ENCODE peak calls at places on chromosome 11, in ten cellular contexts. B, L, G, X, W, E, M, J, I and Z are unnamed samples.

GRCh38 chr11:83583953-83584352 is 297.8 kb upstream of the CCDC90B start:
- DNase-seq in J (peak), W (no peak), L (no peak), M (no peak), I (no peak), E (no peak), B (no peak), X (no peak), G (no peak), Z (peak)

GRCh38 chr11:134369656-134370525 is 38.1 kb downstream of the GLB1L2 start:
- DNase-seq in J (no peak), I (no peak), B (no peak), L (peak), M (peak), G (no peak), E (no peak), X (no peak), W (peak), Z (no peak)

GRCh38 chr11:63869171-63869591 is 30.3 kb downstream of the MARK2 start:
- DNase-seq in W (no peak), B (no peak), I (no peak), M (no peak), L (no peak), J (no peak), G (peak), E (no peak), X (no peak), Z (no peak)

GRCh38 chr11:27353593-27354358 is 9.2 kb downstream of the CCDC34 start:
- DNase-seq in J (no peak), M (no peak), L (no peak), W (no peak), X (no peak), I (no peak), B (no peak), G (no peak), E (no peak), Z (no peak)

GRCh38 chr11:47394322-47395224 is 13.8 kb upstream of the SLC39A13 start:
- DNase-seq in I (peak), W (peak), J (peak), B (no peak), M (peak), G (peak), E (no peak), X (no peak), L (peak), Z (peak)

GRCh38 chr11:66856496-66857233 is at the start of gene LRFN4:
- DNase-seq in J (peak), B (no peak), G (no peak), E (no peak), X (no peak), I (no peak), L (no peak), M (peak), W (peak), Z (peak)

GRCh38 chr11:124080319-124081001 is 34.8 kb upstream of the VWA5A start:
- DNase-seq in B (no peak), X (no peak), E (no peak), L (no peak), W (no peak), G (no peak), M (no peak), I (no peak), J (no peak), Z (no peak)

GRCh38 chr11:57406337-57406904 is 16.0 kb upstream of the PRG2 start:
- DNase-seq in J (no peak), B (no peak), G (no peak), W (no peak), X (no peak), M (no peak), I (no peak), E (peak), L (peak), Z (no peak)

GRCh38 chr11:124837491-124837856 is 27.8 kb upstream of the ROBO3 start:
- DNase-seq in M (no peak), B (peak), L (no peak), E (peak), G (no peak), J (no peak), X (no peak), I (no peak), W (no peak), Z (no peak)

GRCh38 chr11:120929090-120929489 is 94.8 kb upstream of the TBCEL start:
- DNase-seq in X (no peak), B (no peak), L (no peak), E (no peak), G (no peak), I (no peak), W (no peak), M (no peak), J (no peak), Z (no peak)

GRCh38 chr11:111378773-111379499 is at the start of gene POU2AF1:
- DNase-seq in B (no peak), M (peak), E (no peak), I (no peak), W (no peak), G (peak), J (peak), X (no peak), L (no peak), Z (peak)

GRCh38 chr11:112196519-112197087 is 21.3 kb downstream of the BCO2 start:
- DNase-seq in I (no peak), E (no peak), X (no peak), W (no peak), G (no peak), B (no peak), M (no peak), J (no peak), L (no peak), Z (no peak)

GRCh38 chr11:8368772-8369171 is 105.1 kb upstream of the LMO1 start:
- DNase-seq in B (no peak), L (no peak), G (no peak), E (no peak), X (no peak), I (no peak), W (peak), M (no peak), J (no peak), Z (no peak)

GRCh38 chr11:103953797-103954495 is 82.5 kb upstream of the DDI1 start:
- DNase-seq in I (no peak), L (no peak), B (no peak), M (no peak), E (no peak), G (no peak), W (no peak), X (no peak), J (no peak), Z (no peak)

GRCh38 chr11:38089728-38090127 is 1491.7 kb upstream of the RAG2 start:
- DNase-seq in L (no peak), W (no peak), G (no peak), J (no peak), X (no peak), I (no peak), E (no peak), M (no peak), B (no peak), Z (no peak)

GRCh38 chr11:119024430-119025098 is 6.0 kb downstream of the TRAPPC4 start:
- DNase-seq in B (no peak), M (peak), I (no peak), G (no peak), L (no peak), E (no peak), J (no peak), X (no peak), W (peak), Z (no peak)
- TF ChIP-seq POLR2A in B (no peak), M (no peak), I (no peak), G (no peak), L (no peak), E (no peak), J (no peak), X (no peak), W (no peak), Z (no peak)

DNA sequence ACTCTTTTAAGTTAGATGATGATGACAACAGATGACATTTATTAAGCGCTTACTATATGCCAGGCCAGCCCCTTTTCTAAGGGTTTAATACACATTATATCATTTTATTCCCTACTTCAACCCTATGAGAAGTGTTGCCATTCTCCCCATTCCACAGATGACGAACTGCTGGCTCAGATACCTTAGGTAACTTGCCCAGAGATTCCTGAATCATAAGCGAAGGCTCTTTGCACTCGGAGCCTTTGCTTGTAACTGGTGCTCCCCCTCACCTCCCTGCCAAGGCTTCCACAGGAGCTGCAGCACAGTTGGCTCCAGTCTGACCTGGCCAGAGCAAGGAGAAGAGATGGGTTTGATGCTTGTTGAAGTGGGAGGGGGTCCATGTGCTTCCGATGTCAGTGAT is 43.0 kb downstream of the DBX1 start:
- DNase-seq in J (no peak), L (no peak), B (no peak), X (no peak), E (no peak), G (no peak), I (no peak), W (no peak), M (no peak), Z (no peak)
- TF ChIP-seq POLR2A in J (no peak), L (no peak), B (no peak), X (no peak), E (no peak), G (no peak), I (no peak), W (no peak), M (no peak), Z (no peak)

DNA sequence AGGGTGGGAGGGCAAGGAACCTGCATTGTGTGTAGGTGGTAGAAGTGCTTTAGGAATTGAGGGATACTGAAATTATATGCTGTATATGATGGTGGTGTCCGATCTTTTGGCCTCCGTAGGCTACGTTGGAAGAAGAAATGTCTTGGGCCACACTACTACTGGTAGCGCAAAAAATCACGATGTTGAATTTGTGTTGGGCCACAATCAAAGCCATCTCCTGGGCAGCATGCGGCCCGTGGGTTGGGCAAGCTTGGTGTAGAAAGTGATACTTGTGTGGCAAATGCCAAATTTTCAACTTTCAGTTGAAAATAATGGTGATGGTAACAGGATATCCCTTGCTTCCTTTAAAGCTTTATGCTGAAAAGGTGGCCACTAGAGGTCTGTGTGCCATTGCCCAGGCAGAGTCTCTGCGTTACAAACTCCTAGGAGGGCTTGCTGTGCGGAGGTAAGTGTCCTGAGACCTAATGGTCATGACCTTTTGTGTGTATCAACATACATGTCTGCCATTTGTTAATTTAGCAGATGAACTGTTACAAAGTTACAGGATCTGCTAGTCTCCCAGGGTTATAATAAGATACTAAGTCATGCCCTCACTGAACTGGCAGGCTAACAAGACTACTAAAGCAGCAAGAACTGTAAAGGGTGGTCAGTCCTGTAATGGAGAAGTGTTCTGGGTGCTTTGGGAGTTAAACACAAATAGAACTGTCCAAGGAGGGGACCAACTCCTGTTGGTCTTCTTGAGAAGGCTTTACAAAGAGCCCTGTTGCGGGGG is 2.9 kb downstream of the RPS3 start:
- DNase-seq in G (no peak), I (no peak), J (no peak), X (peak), L (no peak), W (no peak), B (no peak), M (peak), E (no peak), Z (no peak)
- TF ChIP-seq POLR2A in G (no peak), I (no peak), J (no peak), X (no peak), L (no peak), W (no peak), B (no peak), M (no peak), E (no peak), Z (no peak)

GRCh38 chr11:86745571-86745970 is 54.8 kb upstream of the PRSS23 start:
- DNase-seq in E (no peak), B (no peak), L (no peak), J (no peak), G (no peak), I (no peak), M (no peak), W (no peak), X (no peak), Z (no peak)

GRCh38 chr11:86741489-86742435 is 58.6 kb upstream of the PRSS23 start:
- DNase-seq in L (no peak), B (no peak), M (no peak), X (no peak), J (no peak), G (no peak), E (no peak), W (no peak), I (no peak), Z (no peak)

GRCh38 chr11:86742436-86742805 is 57.9 kb upstream of the PRSS23 start:
- DNase-seq in E (no peak), X (no peak), J (no peak), M (no peak), G (no peak), B (no peak), W (no peak), L (no peak), I (no peak), Z (no peak)

GRCh38 chr11:86740628-86741488 is 59.5 kb upstream of the PRSS23 start:
- DNase-seq in X (peak), J (no peak), G (peak), M (no peak), W (peak), B (peak), L (peak), E (peak), I (peak), Z (no peak)

GRCh38 chr11:86743223-86744118 is 56.9 kb upstream of the PRSS23 start:
- DNase-seq in X (peak), M (no peak), B (peak), G (peak), L (no peak), E (peak), J (no peak), I (no peak), W (peak), Z (no peak)
- TF ChIP-seq POLR2A in X (no peak), M (no peak), B (no peak), G (no peak), L (no peak), E (no peak), J (no peak), I (no peak), W (no peak), Z (no peak)

DNA sequence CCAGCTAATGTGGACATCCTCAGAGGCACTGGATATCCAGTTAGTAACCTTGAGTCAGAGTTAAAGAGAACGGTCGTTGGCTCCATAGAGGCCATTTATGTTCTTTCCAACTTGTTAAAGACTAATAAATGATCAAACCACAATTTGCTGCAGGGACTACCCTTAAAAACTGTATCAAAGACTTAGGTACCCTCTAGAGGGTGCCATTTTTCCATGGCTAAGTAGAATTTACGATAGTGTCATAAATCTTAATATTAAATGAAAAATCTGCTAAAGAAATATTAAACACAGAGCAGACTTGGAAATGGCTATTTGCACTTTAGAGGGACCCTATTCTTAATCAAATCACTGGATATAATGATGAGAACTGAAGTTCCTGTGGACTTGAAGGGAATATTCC is 685.2 kb upstream of the CHORDC1 start:
- DNase-seq in L (no peak), E (no peak), J (no peak), B (no peak), G (no peak), X (no peak), W (no peak), M (no peak), I (no peak), Z (no peak)
- TF ChIP-seq POLR2A in L (no peak), E (no peak), J (no peak), B (no peak), G (no peak), X (no peak), W (no peak), M (no peak), I (no peak), Z (no peak)

GRCh38 chr11:129021295-129021694 is 78.6 kb upstream of the TP53AIP1 start:
- DNase-seq in M (no peak), I (no peak), B (no peak), G (no peak), L (no peak), J (no peak), E (no peak), W (no peak), X (no peak), Z (no peak)
- TF ChIP-seq POLR2A in M (no peak), I (no peak), B (no peak), G (no peak), L (no peak), J (no peak), E (no peak), W (no peak), X (no peak), Z (no peak)

DNA sequence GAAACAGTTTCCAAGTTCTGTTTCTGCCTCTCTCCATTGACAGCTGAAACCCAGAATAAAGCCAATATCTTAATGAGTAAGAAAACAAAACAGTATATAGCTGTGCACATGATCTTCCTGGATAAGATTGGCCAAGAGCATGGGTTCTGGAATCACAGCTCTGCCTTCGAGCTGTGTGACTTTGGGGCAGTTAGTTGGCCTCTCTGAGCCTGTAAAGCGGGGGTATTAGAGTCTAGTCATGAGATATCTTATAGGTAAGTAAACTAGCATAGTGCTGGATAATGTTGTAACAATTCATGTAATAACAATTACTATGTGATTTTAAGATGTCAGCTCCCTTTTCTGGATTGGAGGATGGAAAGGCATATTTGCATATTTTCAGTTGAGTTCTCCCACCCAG is 73.5 kb downstream of the TRAF6 start:
- DNase-seq in X (no peak), J (no peak), M (no peak), G (no peak), I (no peak), W (no peak), L (no peak), B (no peak), E (no peak), Z (no peak)
- TF ChIP-seq POLR2A in X (no peak), J (no peak), M (no peak), G (no peak), I (no peak), W (no peak), L (no peak), B (no peak), E (no peak), Z (no peak)

GRCh38 chr11:62105611-62106245 is 18.1 kb upstream of the INCENP start:
- DNase-seq in B (no peak), X (no peak), E (no peak), M (no peak), I (no peak), G (no peak), J (no peak), L (no peak), W (no peak), Z (no peak)
- TF ChIP-seq POLR2A in B (no peak), X (no peak), E (no peak), M (no peak), I (no peak), G (no peak), J (no peak), L (no peak), W (no peak), Z (no peak)

GRCh38 chr11:3378426-3379423 is at the start of gene ZNF195:
- DNase-seq in X (peak), L (peak), E (peak), W (peak), I (peak), B (peak), G (peak), J (peak), M (peak), Z (peak)
- TF ChIP-seq POLR2A in X (peak), L (peak), E (peak), W (no peak), I (peak), B (peak), G (peak), J (peak), M (peak), Z (peak)